ENCODE peak calls at places on chromosome 12, in ten cellular contexts. One of them, this sample, is unnamed.
A peak's percentile ranks its signal among the peaks of the same experiment; 100 is the strongest.

GRCh38 chr12:65756956-65757511 is 67.2 kb upstream of the HMGA2 start:
- DNase-seq in AG09309: no peak
- DNase-seq in ascending aorta: no peak
- DNase-seq in HFF-Myc: no peak
- DNase-seq in astrocyte of the cerebellum: no peak
- DNase-seq in mucosa of descending colon: no peak
- DNase-seq in lower lobe of right lung: no peak
- DNase-seq in choroid plexus epithelial cell: no peak
- DNase-seq in left ventricle myocardium inferior: no peak
- DNase-seq in glutamatergic neuron: no peak
- DNase-seq in this sample: no peak

GRCh38 chr12:25276199-25276937 is 25.6 kb upstream of the KRAS start:
- DNase-seq in AG09309: peak; percentile 34
- DNase-seq in ascending aorta: no peak
- DNase-seq in HFF-Myc: peak; percentile 82
- DNase-seq in astrocyte of the cerebellum: peak; percentile 77
- DNase-seq in mucosa of descending colon: peak; percentile 72
- DNase-seq in lower lobe of right lung: no peak
- DNase-seq in choroid plexus epithelial cell: peak; percentile 93
- DNase-seq in left ventricle myocardium inferior: no peak
- DNase-seq in glutamatergic neuron: no peak
- DNase-seq in this sample: peak; percentile 82

GRCh38 chr12:6368906-6369525 is 6.3 kb downstream of the SCNN1A start:
- DNase-seq in AG09309: no peak
- DNase-seq in ascending aorta: no peak
- DNase-seq in HFF-Myc: no peak
- DNase-seq in astrocyte of the cerebellum: no peak
- DNase-seq in mucosa of descending colon: no peak
- DNase-seq in lower lobe of right lung: peak; percentile 30
- DNase-seq in choroid plexus epithelial cell: no peak
- DNase-seq in left ventricle myocardium inferior: no peak
- DNase-seq in glutamatergic neuron: no peak
- DNase-seq in this sample: no peak

GRCh38 chr12:124148481-124148880 is 146.4 kb upstream of the RFLNA start:
- DNase-seq in AG09309: no peak
- DNase-seq in ascending aorta: no peak
- DNase-seq in HFF-Myc: no peak
- DNase-seq in astrocyte of the cerebellum: no peak
- DNase-seq in mucosa of descending colon: no peak
- DNase-seq in lower lobe of right lung: no peak
- DNase-seq in choroid plexus epithelial cell: no peak
- DNase-seq in left ventricle myocardium inferior: no peak
- DNase-seq in glutamatergic neuron: no peak
- DNase-seq in this sample: no peak

GRCh38 chr12:68037616-68038255 is 48.5 kb downstream of the IFNG-AS1 start:
- DNase-seq in AG09309: no peak
- DNase-seq in ascending aorta: no peak
- DNase-seq in HFF-Myc: no peak
- DNase-seq in astrocyte of the cerebellum: no peak
- DNase-seq in mucosa of descending colon: no peak
- DNase-seq in lower lobe of right lung: no peak
- DNase-seq in choroid plexus epithelial cell: no peak
- DNase-seq in left ventricle myocardium inferior: no peak
- DNase-seq in glutamatergic neuron: no peak
- DNase-seq in this sample: no peak

GRCh38 chr12:72989458-72989947 is 717.3 kb downstream of the TRHDE start:
- DNase-seq in AG09309: no peak
- DNase-seq in ascending aorta: no peak
- DNase-seq in HFF-Myc: no peak
- DNase-seq in astrocyte of the cerebellum: no peak
- DNase-seq in mucosa of descending colon: no peak
- DNase-seq in lower lobe of right lung: no peak
- DNase-seq in choroid plexus epithelial cell: no peak
- DNase-seq in left ventricle myocardium inferior: no peak
- DNase-seq in glutamatergic neuron: no peak
- DNase-seq in this sample: no peak

GRCh38 chr12:120628919-120629318 is 11.5 kb upstream of the CABP1 start:
- DNase-seq in AG09309: no peak
- DNase-seq in ascending aorta: no peak
- DNase-seq in HFF-Myc: no peak
- DNase-seq in astrocyte of the cerebellum: no peak
- DNase-seq in mucosa of descending colon: peak; percentile 31
- DNase-seq in lower lobe of right lung: no peak
- DNase-seq in choroid plexus epithelial cell: no peak
- DNase-seq in left ventricle myocardium inferior: no peak
- DNase-seq in glutamatergic neuron: peak; percentile 53
- DNase-seq in this sample: no peak

GRCh38 chr12:16325426-16325825 is 22.0 kb upstream of the MGST1 start:
- DNase-seq in AG09309: no peak
- DNase-seq in ascending aorta: no peak
- DNase-seq in HFF-Myc: no peak
- DNase-seq in astrocyte of the cerebellum: no peak
- DNase-seq in mucosa of descending colon: peak; percentile 79
- DNase-seq in lower lobe of right lung: no peak
- DNase-seq in choroid plexus epithelial cell: no peak
- DNase-seq in left ventricle myocardium inferior: no peak
- DNase-seq in glutamatergic neuron: no peak
- DNase-seq in this sample: no peak

GRCh38 chr12:98758331-98758730 is 113.2 kb downstream of the APAF1 start:
- DNase-seq in AG09309: no peak
- DNase-seq in ascending aorta: no peak
- DNase-seq in HFF-Myc: no peak
- DNase-seq in astrocyte of the cerebellum: peak; percentile 48
- DNase-seq in mucosa of descending colon: no peak
- DNase-seq in lower lobe of right lung: no peak
- DNase-seq in choroid plexus epithelial cell: no peak
- DNase-seq in left ventricle myocardium inferior: peak; percentile 25
- DNase-seq in glutamatergic neuron: no peak
- DNase-seq in this sample: no peak

GRCh38 chr12:92558806-92559205 is 144.0 kb upstream of the PLEKHG7 start:
- DNase-seq in AG09309: no peak
- DNase-seq in ascending aorta: no peak
- DNase-seq in HFF-Myc: no peak
- DNase-seq in astrocyte of the cerebellum: no peak
- DNase-seq in mucosa of descending colon: no peak
- DNase-seq in lower lobe of right lung: no peak
- DNase-seq in choroid plexus epithelial cell: no peak
- DNase-seq in left ventricle myocardium inferior: no peak
- DNase-seq in glutamatergic neuron: no peak
- DNase-seq in this sample: peak; percentile 51

GRCh38 chr12:98416845-98417244 is 98.5 kb upstream of the TMPO start:
- DNase-seq in AG09309: no peak
- DNase-seq in ascending aorta: no peak
- DNase-seq in HFF-Myc: no peak
- DNase-seq in astrocyte of the cerebellum: no peak
- DNase-seq in mucosa of descending colon: no peak
- DNase-seq in lower lobe of right lung: no peak
- DNase-seq in choroid plexus epithelial cell: peak; percentile 85
- DNase-seq in left ventricle myocardium inferior: no peak
- DNase-seq in glutamatergic neuron: no peak
- DNase-seq in this sample: peak; percentile 46

GRCh38 chr12:8697476-8698131 is at the start of gene RIMKLB:
- DNase-seq in AG09309: no peak
- DNase-seq in ascending aorta: peak; percentile 33
- DNase-seq in HFF-Myc: no peak
- DNase-seq in astrocyte of the cerebellum: no peak
- DNase-seq in mucosa of descending colon: peak; percentile 79
- DNase-seq in lower lobe of right lung: peak; percentile 90
- DNase-seq in choroid plexus epithelial cell: peak; percentile 71
- DNase-seq in left ventricle myocardium inferior: peak; percentile 88
- DNase-seq in glutamatergic neuron: peak; percentile 85
- DNase-seq in this sample: peak; percentile 39

GRCh38 chr12:26782372-26783132 is 50.4 kb downstream of the ITPR2 start:
- DNase-seq in AG09309: no peak
- DNase-seq in ascending aorta: no peak
- DNase-seq in HFF-Myc: no peak
- DNase-seq in astrocyte of the cerebellum: no peak
- DNase-seq in mucosa of descending colon: no peak
- DNase-seq in lower lobe of right lung: no peak
- DNase-seq in choroid plexus epithelial cell: no peak
- DNase-seq in left ventricle myocardium inferior: no peak
- DNase-seq in glutamatergic neuron: no peak
- DNase-seq in this sample: no peak

GRCh38 chr12:48027183-48028002 is 23.1 kb upstream of the COL2A1 start:
- DNase-seq in AG09309: no peak
- DNase-seq in ascending aorta: no peak
- DNase-seq in HFF-Myc: no peak
- DNase-seq in astrocyte of the cerebellum: no peak
- DNase-seq in mucosa of descending colon: no peak
- DNase-seq in lower lobe of right lung: no peak
- DNase-seq in choroid plexus epithelial cell: no peak
- DNase-seq in left ventricle myocardium inferior: no peak
- DNase-seq in glutamatergic neuron: no peak
- DNase-seq in this sample: no peak

GRCh38 chr12:117025481-117026151 is 73.6 kb downstream of the TESC start:
- DNase-seq in AG09309: no peak
- DNase-seq in ascending aorta: no peak
- DNase-seq in HFF-Myc: peak; percentile 33
- DNase-seq in astrocyte of the cerebellum: peak; percentile 45
- DNase-seq in mucosa of descending colon: peak; percentile 65
- DNase-seq in lower lobe of right lung: peak; percentile 72
- DNase-seq in choroid plexus epithelial cell: peak; percentile 71
- DNase-seq in left ventricle myocardium inferior: peak; percentile 65
- DNase-seq in glutamatergic neuron: peak; percentile 79
- DNase-seq in this sample: peak; percentile 50

GRCh38 chr12:11779286-11779685 is 129.8 kb downstream of the ETV6 start:
- DNase-seq in AG09309: peak; percentile 45
- DNase-seq in ascending aorta: no peak
- DNase-seq in HFF-Myc: no peak
- DNase-seq in astrocyte of the cerebellum: no peak
- DNase-seq in mucosa of descending colon: no peak
- DNase-seq in lower lobe of right lung: no peak
- DNase-seq in choroid plexus epithelial cell: peak; percentile 90
- DNase-seq in left ventricle myocardium inferior: no peak
- DNase-seq in glutamatergic neuron: no peak
- DNase-seq in this sample: peak; percentile 24

GRCh38 chr12:113133036-113133435 is 2.5 kb downstream of the RASAL1 start:
- DNase-seq in AG09309: no peak
- DNase-seq in ascending aorta: no peak
- DNase-seq in HFF-Myc: no peak
- DNase-seq in astrocyte of the cerebellum: no peak
- DNase-seq in mucosa of descending colon: no peak
- DNase-seq in lower lobe of right lung: peak; percentile 20
- DNase-seq in choroid plexus epithelial cell: no peak
- DNase-seq in left ventricle myocardium inferior: no peak
- DNase-seq in glutamatergic neuron: no peak
- DNase-seq in this sample: no peak

GRCh38 chr12:105378821-105379400 is 48.4 kb downstream of the C12orf75 start:
- DNase-seq in AG09309: no peak
- DNase-seq in ascending aorta: no peak
- DNase-seq in HFF-Myc: no peak
- DNase-seq in astrocyte of the cerebellum: no peak
- DNase-seq in mucosa of descending colon: no peak
- DNase-seq in lower lobe of right lung: no peak
- DNase-seq in choroid plexus epithelial cell: peak; percentile 40
- DNase-seq in left ventricle myocardium inferior: no peak
- DNase-seq in glutamatergic neuron: peak; percentile 25
- DNase-seq in this sample: no peak

GRCh38 chr12:111664961-111665865 is 20.5 kb downstream of the BRAP start:
- DNase-seq in AG09309: no peak
- DNase-seq in ascending aorta: no peak
- DNase-seq in HFF-Myc: no peak
- DNase-seq in astrocyte of the cerebellum: no peak
- DNase-seq in mucosa of descending colon: no peak
- DNase-seq in lower lobe of right lung: no peak
- DNase-seq in choroid plexus epithelial cell: peak; percentile 56
- DNase-seq in left ventricle myocardium inferior: no peak
- DNase-seq in glutamatergic neuron: no peak
- DNase-seq in this sample: no peak

GRCh38 chr12:54017027-54017788 is 8.4 kb downstream of the HOXC8 start:
- DNase-seq in AG09309: no peak
- DNase-seq in ascending aorta: no peak
- DNase-seq in HFF-Myc: no peak
- DNase-seq in astrocyte of the cerebellum: no peak
- DNase-seq in mucosa of descending colon: no peak
- DNase-seq in lower lobe of right lung: no peak
- DNase-seq in choroid plexus epithelial cell: no peak
- DNase-seq in left ventricle myocardium inferior: no peak
- DNase-seq in glutamatergic neuron: no peak
- DNase-seq in this sample: no peak
- TF ChIP-seq CTCF in AG09309: no peak
- TF ChIP-seq CTCF in ascending aorta: no peak
- TF ChIP-seq CTCF in HFF-Myc: no peak
- TF ChIP-seq CTCF in astrocyte of the cerebellum: no peak
- TF ChIP-seq CTCF in mucosa of descending colon: no peak
- TF ChIP-seq CTCF in lower lobe of right lung: no peak
- TF ChIP-seq CTCF in choroid plexus epithelial cell: no peak
- TF ChIP-seq CTCF in left ventricle myocardium inferior: no peak
- TF ChIP-seq CTCF in glutamatergic neuron: no peak
- TF ChIP-seq CTCF in this sample: no peak

DNA sequence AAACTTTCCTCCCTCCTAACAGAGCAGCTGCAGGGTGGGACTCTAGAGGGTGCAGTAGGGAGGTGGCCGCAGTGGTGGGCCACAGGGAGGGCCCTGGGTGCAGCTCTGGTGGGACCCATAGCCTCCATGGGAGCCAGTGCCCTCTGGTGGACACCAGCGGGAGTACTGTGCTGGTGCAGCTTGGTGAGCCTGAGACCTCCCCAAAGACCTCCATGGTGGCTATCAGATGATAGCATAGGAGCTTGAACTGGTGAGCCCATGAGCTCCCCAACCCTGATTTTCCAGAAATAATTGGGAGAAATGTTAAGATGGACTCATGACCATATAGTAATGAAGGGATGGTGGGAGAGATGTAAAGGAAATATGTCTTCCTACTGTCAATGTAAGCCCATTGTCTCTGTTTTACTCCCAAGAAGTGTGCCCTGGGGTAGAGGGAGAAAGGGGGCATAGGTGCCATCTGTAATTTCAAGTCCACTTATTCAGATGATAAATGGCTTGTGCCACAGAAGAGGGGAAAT is 98.7 kb downstream of the GAS2L3 start:
- DNase-seq in AG09309: no peak
- DNase-seq in ascending aorta: no peak
- DNase-seq in HFF-Myc: no peak
- DNase-seq in astrocyte of the cerebellum: no peak
- DNase-seq in mucosa of descending colon: peak; percentile 45
- DNase-seq in lower lobe of right lung: peak; percentile 50
- DNase-seq in choroid plexus epithelial cell: peak; percentile 22
- DNase-seq in left ventricle myocardium inferior: no peak
- DNase-seq in glutamatergic neuron: peak; percentile 50
- DNase-seq in this sample: no peak
- TF ChIP-seq CTCF in AG09309: peak; percentile 65
- TF ChIP-seq CTCF in ascending aorta: no peak
- TF ChIP-seq CTCF in HFF-Myc: peak; percentile 77
- TF ChIP-seq CTCF in astrocyte of the cerebellum: peak; percentile 51
- TF ChIP-seq CTCF in mucosa of descending colon: peak; percentile 29
- TF ChIP-seq CTCF in lower lobe of right lung: peak; percentile 52
- TF ChIP-seq CTCF in choroid plexus epithelial cell: peak; percentile 75
- TF ChIP-seq CTCF in left ventricle myocardium inferior: peak; percentile 39
- TF ChIP-seq CTCF in glutamatergic neuron: no peak
- TF ChIP-seq CTCF in this sample: peak; percentile 78

GRCh38 chr12:125684968-125685790 is 619.9 kb downstream of the AACS start:
- DNase-seq in AG09309: no peak
- DNase-seq in ascending aorta: no peak
- DNase-seq in HFF-Myc: no peak
- DNase-seq in astrocyte of the cerebellum: no peak
- DNase-seq in mucosa of descending colon: no peak
- DNase-seq in lower lobe of right lung: no peak
- DNase-seq in choroid plexus epithelial cell: no peak
- DNase-seq in left ventricle myocardium inferior: no peak
- DNase-seq in glutamatergic neuron: no peak
- DNase-seq in this sample: no peak
- TF ChIP-seq CTCF in AG09309: no peak
- TF ChIP-seq CTCF in ascending aorta: no peak
- TF ChIP-seq CTCF in HFF-Myc: no peak
- TF ChIP-seq CTCF in astrocyte of the cerebellum: no peak
- TF ChIP-seq CTCF in mucosa of descending colon: no peak
- TF ChIP-seq CTCF in lower lobe of right lung: no peak
- TF ChIP-seq CTCF in choroid plexus epithelial cell: no peak
- TF ChIP-seq CTCF in left ventricle myocardium inferior: no peak
- TF ChIP-seq CTCF in glutamatergic neuron: no peak
- TF ChIP-seq CTCF in this sample: no peak

GRCh38 chr12:55446334-55446733 is 2.5 kb downstream of the OR6C2 start:
- DNase-seq in AG09309: no peak
- DNase-seq in ascending aorta: no peak
- DNase-seq in HFF-Myc: no peak
- DNase-seq in astrocyte of the cerebellum: no peak
- DNase-seq in mucosa of descending colon: no peak
- DNase-seq in lower lobe of right lung: no peak
- DNase-seq in choroid plexus epithelial cell: no peak
- DNase-seq in left ventricle myocardium inferior: no peak
- DNase-seq in glutamatergic neuron: no peak
- DNase-seq in this sample: no peak
- TF ChIP-seq CTCF in AG09309: no peak
- TF ChIP-seq CTCF in ascending aorta: no peak
- TF ChIP-seq CTCF in HFF-Myc: no peak
- TF ChIP-seq CTCF in astrocyte of the cerebellum: no peak
- TF ChIP-seq CTCF in mucosa of descending colon: no peak
- TF ChIP-seq CTCF in lower lobe of right lung: no peak
- TF ChIP-seq CTCF in choroid plexus epithelial cell: no peak
- TF ChIP-seq CTCF in left ventricle myocardium inferior: peak; percentile 40
- TF ChIP-seq CTCF in glutamatergic neuron: no peak
- TF ChIP-seq CTCF in this sample: no peak

This sample was measured in HFFc6.